ENCODE peak calls at places on chromosomes 5 and 9, in nine cellular contexts. Y is CD8-positive, alpha-beta memory T cell; X is A549; W is naive thymus-derived CD4-positive, alpha-beta T cell; O is heart left ventricle; L is pancreas; F is stomach; A is HCT116; P is PC-9. M is an unnamed sample.

GRCh38 chr5:72281764-72282499 is 38.1 kb downstream of the MRPS27 start:
- DNase-seq in A (peak; percentile 45), L (no peak), X (no peak), Y (no peak), P (no peak), O (no peak), W (no peak), F (no peak), M (no peak)

GRCh38 chr5:54551292-54551691 is 33.7 kb downstream of the SNX18 start:
- DNase-seq in F (no peak), X (no peak), Y (no peak), L (no peak), O (no peak), P (no peak), A (no peak), W (no peak), M (no peak)

GRCh38 chr5:136036991-136037705 is 8.4 kb downstream of the TGFBI start:
- DNase-seq in Y (peak; percentile 8), O (no peak), P (peak; percentile 60), X (no peak), F (no peak), L (no peak), W (no peak), A (no peak), M (peak; percentile 48)

GRCh38 chr5:140317859-140318258 is 15.0 kb upstream of the PFDN1 start:
- DNase-seq in F (no peak), X (no peak), W (no peak), L (no peak), A (no peak), O (no peak), P (peak; percentile 34), Y (no peak), M (no peak)

GRCh38 chr5:652773-653350 is 40.3 kb downstream of the TPPP start:
- DNase-seq in L (no peak), P (no peak), X (no peak), O (no peak), A (no peak), W (no peak), F (no peak), Y (no peak), M (no peak)

GRCh38 chr9:125544988-125545651 is 161.9 kb downstream of the MAPKAP1 start:
- DNase-seq in L (peak; percentile 31), W (no peak), A (no peak), F (peak; percentile 86), P (no peak), Y (no peak), O (no peak), X (no peak), M (no peak)

GRCh38 chr5:139746691-139747582 is 48.7 kb upstream of the PSD2 start:
- DNase-seq in X (no peak), W (peak; percentile 36), P (no peak), O (peak; percentile 53), A (no peak), Y (peak; percentile 69), L (no peak), F (peak; percentile 33), M (no peak)

GRCh38 chr9:85262333-85262732 is 479.4 kb downstream of the AGTPBP1 start:
- DNase-seq in P (no peak), F (no peak), L (peak; percentile 13), X (no peak), A (no peak), Y (no peak), O (no peak), W (no peak), M (no peak)

GRCh38 chr5:14871084-14871572 is 450 bp downstream of the ANKH start:
- DNase-seq in Y (peak; percentile 8), L (no peak), X (no peak), F (no peak), A (no peak), W (peak; percentile 26), O (peak; percentile 57), P (no peak), M (peak; percentile 76)

GRCh38 chr9:107019216-107019615 is 156.2 kb downstream of the ZNF462 start:
- DNase-seq in W (no peak), X (no peak), Y (no peak), P (no peak), O (no peak), F (no peak), A (no peak), L (no peak), M (no peak)

GRCh38 chr9:85401998-85402397 is 339.8 kb downstream of the AGTPBP1 start:
- DNase-seq in O (no peak), A (no peak), Y (no peak), L (no peak), P (no peak), X (no peak), W (no peak), F (no peak), M (no peak)

GRCh38 chr9:109816490-109816889 is 36.5 kb downstream of the PALM2AKAP2 start:
- DNase-seq in X (peak; percentile 51), F (no peak), W (no peak), P (peak; percentile 92), A (peak; percentile 26), Y (no peak), O (peak; percentile 47), L (no peak), M (no peak)

GRCh38 chr5:169052207-169052606 is 248.7 kb downstream of the SLIT3 start:
- DNase-seq in F (no peak), L (no peak), A (no peak), O (no peak), W (no peak), Y (no peak), P (no peak), X (no peak), M (no peak)

GRCh38 chr5:139667001-139667729 is 19.0 kb downstream of the CXXC5 start:
- DNase-seq in L (no peak), A (no peak), P (no peak), Y (no peak), F (no peak), O (peak; percentile 28), W (no peak), X (no peak), M (no peak)

GRCh38 chr9:87322840-87323635 is 174.6 kb upstream of the DAPK1 start:
- DNase-seq in A (no peak), W (no peak), X (no peak), O (no peak), Y (no peak), L (no peak), F (no peak), P (no peak), M (no peak)

GRCh38 chr9:96363175-96363967 is 20.1 kb downstream of the SLC35D2 start:
- DNase-seq in A (no peak), F (no peak), W (no peak), P (no peak), Y (no peak), O (no peak), L (no peak), X (no peak), M (no peak)

GRCh38 chr9:21331676-21332402 is 3.4 kb downstream of the KLHL9 start:
- DNase-seq in F (no peak), X (no peak), A (no peak), Y (no peak), L (no peak), P (no peak), W (no peak), O (no peak), M (no peak)
- H3K4me1 ChIP-seq in F (peaks cover 33% of the 10 kb centered on the region), X (peaks cover 40% of the 10 kb centered on the region), A (peaks cover 23% of the 10 kb centered on the region), Y (peaks cover 56% of the 10 kb centered on the region), L (peaks cover 36% of the 10 kb centered on the region), P (peaks cover 20% of the 10 kb centered on the region), W (peaks cover 25% of the 10 kb centered on the region), O (peaks cover 70% of the 10 kb centered on the region), M (peaks cover 40% of the 10 kb centered on the region)

GRCh38 chr5:84373506-84373905 is 11.2 kb downstream of the EDIL3 start:
- DNase-seq in L (no peak), F (no peak), P (no peak), Y (no peak), O (no peak), X (no peak), W (no peak), A (no peak), M (no peak)

GRCh38 chr5:84378420-84378819 is 6.3 kb downstream of the EDIL3 start:
- DNase-seq in O (no peak), L (no peak), F (no peak), Y (no peak), A (no peak), W (no peak), X (no peak), P (no peak), M (no peak)

GRCh38 chr5:84374568-84374967 is 10.1 kb downstream of the EDIL3 start:
- DNase-seq in X (no peak), A (no peak), L (no peak), W (no peak), O (no peak), Y (no peak), F (no peak), P (no peak), M (no peak)

GRCh38 chr5:84378961-84379360 is 5.7 kb downstream of the EDIL3 start:
- DNase-seq in O (no peak), A (no peak), P (no peak), W (no peak), Y (no peak), X (no peak), F (no peak), L (no peak), M (no peak)

DNA sequence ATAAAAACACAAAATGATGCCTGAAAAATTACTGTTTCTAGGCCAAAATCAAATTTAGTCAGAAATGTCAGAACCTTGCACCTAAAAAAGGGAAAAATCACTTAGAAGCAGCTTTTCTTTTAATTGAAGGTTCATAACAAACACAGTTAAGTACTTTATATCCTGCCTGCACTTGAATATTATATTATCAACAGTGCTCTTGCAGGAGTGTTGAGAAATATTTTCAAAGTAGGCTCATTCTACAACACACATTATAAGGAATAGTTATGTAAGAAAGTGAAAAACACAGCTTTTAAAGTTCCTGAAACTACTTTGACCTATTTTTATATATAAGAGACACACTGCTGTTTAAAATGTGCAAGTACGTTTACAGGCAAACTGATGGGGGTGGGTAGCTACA is 8.3 kb downstream of the EDIL3 start:
- DNase-seq in L (no peak), Y (no peak), X (no peak), P (no peak), F (no peak), W (no peak), A (no peak), O (no peak), M (no peak)
- H3K4me1 ChIP-seq in L (no peaks in the 10 kb centered on the region), Y (no peaks in the 10 kb centered on the region), X (peaks cover 4% of the 10 kb centered on the region), P (no peaks in the 10 kb centered on the region), F (no peaks in the 10 kb centered on the region), W (no peaks in the 10 kb centered on the region), A (no peaks in the 10 kb centered on the region), O (no peaks in the 10 kb centered on the region), M (peaks cover 2% of the 10 kb centered on the region)

GRCh38 chr9:136370687-136371530 is 2.6 kb downstream of the CARD9 start:
- DNase-seq in O (no peak), A (no peak), W (no peak), X (no peak), F (no peak), Y (no peak), P (no peak), L (no peak), M (no peak)
- H3K4me1 ChIP-seq in O (no peaks in the 10 kb centered on the region), A (peaks cover 9% of the 10 kb centered on the region), W (no peaks in the 10 kb centered on the region), X (peaks cover 12% of the 10 kb centered on the region), F (peaks cover 20% of the 10 kb centered on the region), Y (no peaks in the 10 kb centered on the region), P (peaks cover 25% of the 10 kb centered on the region), L (no peaks in the 10 kb centered on the region), M (no peaks in the 10 kb centered on the region)

DNA sequence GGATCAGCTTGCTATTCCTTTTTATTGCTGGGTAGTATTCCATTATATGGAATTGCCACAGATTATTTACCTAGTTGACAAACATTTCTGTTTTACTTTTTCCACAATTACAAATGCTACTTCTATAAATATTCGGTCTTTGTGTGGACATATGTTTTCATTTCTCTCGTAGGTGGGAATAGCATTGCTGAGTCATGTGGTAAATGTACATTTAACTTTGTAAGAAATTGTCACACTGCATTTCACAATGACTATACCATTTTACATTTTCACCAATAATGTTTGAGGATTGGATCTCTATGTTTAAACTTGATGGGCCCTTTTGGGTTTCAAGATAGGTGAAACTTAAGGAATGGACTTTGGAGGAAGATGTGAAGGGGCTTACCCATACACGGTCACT is 19.7 kb downstream of the RAI14 start:
- DNase-seq in X (no peak), P (no peak), L (no peak), Y (no peak), A (no peak), O (no peak), W (no peak), F (no peak), M (no peak)
- H3K4me1 ChIP-seq in X (peaks cover 69% of the 10 kb centered on the region), P (peaks cover 47% of the 10 kb centered on the region), L (peaks cover 7% of the 10 kb centered on the region), Y (no peaks in the 10 kb centered on the region), A (peaks cover 9% of the 10 kb centered on the region), O (peaks cover 18% of the 10 kb centered on the region), W (no peaks in the 10 kb centered on the region), F (peaks cover 5% of the 10 kb centered on the region), M (no peaks in the 10 kb centered on the region)